ENCODE peak calls at places on chromosomes 4 and X, in ten cellular contexts. W is A549; T is caudate nucleus; Z is K562; C is CD8-positive, alpha-beta memory T cell; E is left lung; Y is H9; F is ascending aorta; P is CD8-positive, alpha-beta T cell; X is neural progenitor cell. H is an unnamed sample.

GRCh38 chrX:25066131-25066530 is 50.4 kb upstream of the ARX start:
- DNase-seq in P (no peak), T (no peak), X (no peak), E (no peak), W (no peak), Y (no peak), Z (no peak), F (no peak), C (no peak), H (no peak)

GRCh38 chr4:107721436-107722090 is 1.5 kb upstream of the PAPSS1 start:
- DNase-seq in E (no peak), T (no peak), C (peak), F (no peak), W (no peak), Z (no peak), P (peak), Y (peak), X (peak), H (no peak)

GRCh38 chr4:140645614-140646412 is 77.1 kb upstream of the UCP1 start:
- DNase-seq in P (no peak), W (no peak), Z (no peak), X (no peak), T (no peak), E (no peak), Y (no peak), F (no peak), C (no peak), H (no peak)

GRCh38 chr4:120544838-120545237 is 377.7 kb downstream of the PRDM5 start:
- DNase-seq in T (no peak), Y (no peak), F (no peak), W (peak), C (no peak), Z (no peak), E (no peak), X (no peak), P (no peak), H (no peak)

GRCh38 chr4:182142146-182143085 is 100.8 kb upstream of the TENM3 start:
- DNase-seq in T (no peak), Y (peak), E (no peak), P (no peak), C (no peak), F (no peak), X (peak), W (no peak), Z (no peak), H (peak)

GRCh38 chrX:129239371-129239770 is 283.9 kb downstream of the SMARCA1 start:
- DNase-seq in T (no peak), W (peak), E (no peak), Y (no peak), F (no peak), C (no peak), X (no peak), Z (no peak), P (no peak), H (no peak)

GRCh38 chr4:155722336-155722735 is 36.5 kb upstream of the GUCY1B1 start:
- DNase-seq in C (no peak), Y (no peak), T (no peak), F (no peak), Z (no peak), P (no peak), W (no peak), E (no peak), X (no peak), H (no peak)

GRCh38 chrX:97806238-97806637 is 922.5 kb downstream of the RPA4 start:
- DNase-seq in C (no peak), Z (no peak), Y (no peak), X (no peak), P (no peak), E (no peak), W (peak), F (no peak), T (no peak), H (no peak)

GRCh38 chr4:108417923-108418322 is 202.5 kb upstream of the RPL34 start:
- DNase-seq in T (no peak), Z (peak), Y (no peak), F (no peak), C (no peak), W (no peak), P (no peak), E (no peak), X (no peak), H (no peak)

GRCh38 chr4:10582966-10583365 is 101.6 kb downstream of the CLNK start:
- DNase-seq in C (no peak), Y (no peak), F (no peak), P (no peak), Z (no peak), X (no peak), W (no peak), E (no peak), T (no peak), H (no peak)

GRCh38 chr4:169376421-169376820 is 105.7 kb upstream of the SH3RF1 start:
- DNase-seq in W (no peak), Z (no peak), X (no peak), E (no peak), Y (no peak), C (no peak), P (no peak), T (no peak), F (no peak), H (no peak)

GRCh38 chr4:116796022-116796421 is 289.4 kb downstream of the TRAM1L1 start:
- DNase-seq in W (no peak), P (no peak), Y (peak), T (no peak), F (no peak), E (no peak), Z (no peak), C (no peak), X (peak), H (peak)
- H3K27ac ChIP-seq in W (no peak), P (no peak), Y (no peak), T (no peak), F (no peak), E (no peak), Z (no peak), C (no peak), X (no peak), H (no peak)

GRCh38 chr4:53599632-53600031 is 8.3 kb upstream of the LNX1 start:
- DNase-seq in X (no peak), W (no peak), F (no peak), T (no peak), Z (no peak), P (no peak), Y (no peak), C (no peak), E (no peak), H (no peak)
- H3K27ac ChIP-seq in X (no peak), W (no peak), F (no peak), T (no peak), Z (no peak), P (no peak), Y (no peak), C (no peak), E (no peak), H (no peak)

GRCh38 chrX:71227370-71228062 is 4.5 kb downstream of the GJB1 start:
- DNase-seq in F (no peak), Z (no peak), Y (no peak), C (no peak), T (no peak), X (no peak), W (no peak), E (no peak), P (no peak), H (no peak)

GRCh38 chrX:71224969-71225368 is 1.9 kb downstream of the GJB1 start:
- DNase-seq in Y (no peak), X (no peak), F (no peak), E (no peak), T (no peak), Z (no peak), C (no peak), P (no peak), W (no peak), H (no peak)

GRCh38 chrX:71224098-71224708 is 1.2 kb downstream of the GJB1 start:
- DNase-seq in W (no peak), T (no peak), P (no peak), C (no peak), X (peak), E (no peak), F (no peak), Y (no peak), Z (no peak), H (no peak)

GRCh38 chrX:71228063-71228642 is 5.1 kb downstream of the GJB1 start:
- DNase-seq in C (no peak), W (no peak), T (no peak), X (no peak), F (no peak), Y (no peak), Z (no peak), E (no peak), P (no peak), H (no peak)

DNA sequence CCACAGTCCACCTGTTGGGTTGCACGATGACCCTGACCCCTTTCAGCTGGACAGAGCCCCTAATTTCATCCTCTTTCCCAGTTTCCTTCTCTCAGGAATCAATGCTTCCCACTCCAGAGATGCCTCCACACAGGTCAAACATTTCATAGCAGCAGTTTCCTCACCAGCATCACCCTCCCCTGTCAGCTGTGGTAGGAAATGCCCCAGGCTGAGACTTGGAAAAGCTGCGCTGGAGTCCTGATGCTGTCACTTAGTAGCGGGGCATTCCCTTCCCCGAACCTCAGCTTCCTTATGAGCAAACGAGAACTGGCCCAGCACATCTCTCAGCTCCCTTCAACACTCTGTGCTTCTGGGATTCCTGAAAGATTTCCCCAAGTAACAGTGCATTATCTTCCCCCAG is 2.6 kb downstream of the GJB1 start:
- DNase-seq in T (no peak), E (no peak), C (no peak), X (no peak), P (no peak), F (no peak), W (no peak), Z (no peak), Y (no peak), H (no peak)
- H3K27ac ChIP-seq in T (no peak), E (no peak), C (no peak), X (no peak), P (no peak), F (no peak), W (no peak), Z (no peak), Y (no peak), H (no peak)

GRCh38 chr4:73067971-73068394 is 1.5 kb downstream of the COX18 start:
- DNase-seq in C (no peak), T (no peak), X (no peak), E (no peak), F (no peak), P (no peak), Y (no peak), Z (no peak), W (no peak), H (no peak)
- H3K27ac ChIP-seq in C (peak), T (peak), X (no peak), E (peak), F (peak), P (peak), Y (no peak), Z (peak), W (peak), H (peak)

GRCh38 chrX:148080593-148080992 is 99.5 kb downstream of the FMR1NB start:
- DNase-seq in Y (no peak), Z (no peak), T (no peak), P (no peak), X (no peak), C (no peak), W (no peak), E (no peak), F (no peak), H (no peak)
- H3K27ac ChIP-seq in Y (no peak), Z (no peak), T (no peak), P (no peak), X (no peak), C (no peak), W (no peak), E (no peak), F (no peak), H (no peak)

GRCh38 chr4:151422862-151423261 is 13.9 kb downstream of the FHIP1A start:
- DNase-seq in Z (no peak), X (no peak), W (no peak), C (no peak), E (no peak), P (no peak), T (no peak), Y (no peak), F (no peak), H (no peak)
- H3K27ac ChIP-seq in Z (no peak), X (no peak), W (no peak), C (no peak), E (no peak), P (no peak), T (no peak), Y (no peak), F (no peak), H (no peak)